ENCODE peak calls at places on chromosomes 4 and X, in nine cellular contexts. R, M, Z, Q, X, P, Y, S and A are unnamed samples.
A peak's percentile ranks its signal among the peaks of the same experiment; 100 is the strongest.

GRCh38 chr4:139171878-139172691 is 4.9 kb downstream of the ELF2 start:
- DNase-seq in R (peak; percentile 77), M (no peak), Z (peak; percentile 55), Q (no peak), X (no peak), P (no peak), Y (no peak), S (no peak), A (peak; percentile 13)

GRCh38 chr4:145012841-145013240 is 85.2 kb downstream of the ANAPC10 start:
- DNase-seq in R (peak; percentile 55), M (no peak), Z (peak; percentile 71), Q (no peak), X (no peak), P (no peak), Y (no peak), S (peak; percentile 48), A (no peak)

GRCh38 chr4:47490550-47490949 is 5.5 kb downstream of the ATP10D start:
- DNase-seq in R (peak; percentile 64), M (peak; percentile 40), Z (no peak), Q (no peak), X (no peak), P (no peak), Y (no peak), S (no peak), A (peak; percentile 12)

GRCh38 chrX:14676431-14676830 is 147.1 kb downstream of the GLRA2 start:
- DNase-seq in R (no peak), M (no peak), Z (peak; percentile 10), Q (no peak), X (no peak), P (no peak), Y (no peak), S (peak; percentile 5), A (no peak)

GRCh38 chrX:39676434-39676833 is 421.3 kb downstream of the BCOR start:
- DNase-seq in R (no peak), M (no peak), Z (no peak), Q (no peak), X (no peak), P (no peak), Y (no peak), S (no peak), A (no peak)

GRCh38 chrX:54430519-54430918 is 9.7 kb upstream of the TSR2 start:
- DNase-seq in R (no peak), M (no peak), Z (no peak), Q (no peak), X (no peak), P (no peak), Y (no peak), S (no peak), A (no peak)

GRCh38 chrX:79156818-79157217 is 12.3 kb downstream of the GPR174 start:
- DNase-seq in R (no peak), M (no peak), Z (no peak), Q (no peak), X (no peak), P (no peak), Y (no peak), S (no peak), A (no peak)

GRCh38 chr4:71338846-71339593 is at the start of gene SLC4A4:
- DNase-seq in R (peak; percentile 80), M (no peak), Z (peak; percentile 91), Q (no peak), X (no peak), P (peak; percentile 24), Y (no peak), S (no peak), A (no peak)

GRCh38 chrX:41022579-41022978 is 62.7 kb upstream of the USP9X start:
- DNase-seq in R (peak; percentile 47), M (no peak), Z (peak; percentile 38), Q (no peak), X (no peak), P (no peak), Y (no peak), S (no peak), A (no peak)

GRCh38 chr4:138555584-138555983 is 313.4 kb upstream of the SLC7A11 start:
- DNase-seq in R (peak; percentile 35), M (peak; percentile 50), Z (no peak), Q (no peak), X (no peak), P (no peak), Y (no peak), S (no peak), A (no peak)

GRCh38 chr4:5713861-5714260 is 2.9 kb downstream of the EVC start:
- DNase-seq in R (no peak), M (no peak), Z (no peak), Q (no peak), X (no peak), P (no peak), Y (no peak), S (no peak), A (no peak)

GRCh38 chr4:76950846-76951321 is 1.3 kb downstream of the SEPTIN11 start:
- DNase-seq in R (peak; percentile 58), M (peak; percentile 66), Z (peak; percentile 52), Q (no peak), X (peak; percentile 58), P (no peak), Y (no peak), S (peak; percentile 66), A (peak; percentile 25)

GRCh38 chr4:115090483-115091075 is 22.8 kb downstream of the NDST4 start:
- DNase-seq in R (peak; percentile 52), M (no peak), Z (peak; percentile 0), Q (no peak), X (no peak), P (no peak), Y (no peak), S (no peak), A (no peak)

GRCh38 chr4:113872426-113873260 is 106.8 kb downstream of the ARSJ start:
- DNase-seq in R (peak; percentile 49), M (no peak), Z (peak; percentile 22), Q (no peak), X (no peak), P (no peak), Y (no peak), S (no peak), A (no peak)

GRCh38 chr4:126705271-126705670 is 927.5 kb upstream of the INTU start:
- DNase-seq in R (no peak), M (no peak), Z (peak; percentile 16), Q (no peak), X (no peak), P (no peak), Y (no peak), S (peak; percentile 82), A (no peak)

GRCh38 chr4:4247711-4248035 is 350 bp downstream of the TMEM128 start:
- DNase-seq in R (no peak), M (no peak), Z (peak; percentile 18), Q (no peak), X (no peak), P (no peak), Y (no peak), S (no peak), A (no peak)

DNA sequence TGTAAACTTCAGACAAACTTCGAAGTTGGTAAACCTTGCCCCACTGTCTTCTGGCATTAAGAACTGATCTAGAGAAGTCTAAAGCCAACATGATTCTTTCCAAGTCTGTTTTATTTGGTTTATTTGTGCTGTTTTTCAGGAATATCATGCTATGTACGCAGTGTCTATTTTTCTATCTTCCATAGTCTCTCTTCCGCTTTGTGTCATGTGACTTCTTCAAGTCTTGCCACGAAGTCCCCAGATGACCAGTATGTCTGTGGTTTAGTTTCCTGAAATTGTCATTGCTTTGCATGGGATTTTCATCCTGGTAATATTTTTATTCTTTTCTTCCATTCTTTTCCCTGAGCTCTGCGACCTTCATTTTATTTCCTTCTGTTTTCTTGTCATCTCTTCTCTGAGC is 15.1 kb downstream of the PNMA6E start:
- DNase-seq in R (no peak), M (no peak), Z (no peak), Q (no peak), X (no peak), P (no peak), Y (no peak), S (no peak), A (no peak)
- H3K9me3 ChIP-seq in R (no peaks in the 10 kb centered on the region), M (no peaks in the 10 kb centered on the region), Z (no peaks in the 10 kb centered on the region), Q (no peaks in the 10 kb centered on the region), X (no peaks in the 10 kb centered on the region), P (no peaks in the 10 kb centered on the region), Y (no peaks in the 10 kb centered on the region), S (no peaks in the 10 kb centered on the region), A (no peaks in the 10 kb centered on the region)

GRCh38 chrX:113980953-113981352 is 602.9 kb upstream of the HTR2C start:
- DNase-seq in R (no peak), M (no peak), Z (no peak), Q (no peak), X (no peak), P (no peak), Y (no peak), S (no peak), A (no peak)
- H3K9me3 ChIP-seq in R (no peaks in the 10 kb centered on the region), M (peaks cover 4% of the 10 kb centered on the region), Z (no peaks in the 10 kb centered on the region), Q (no peaks in the 10 kb centered on the region), X (no peaks in the 10 kb centered on the region), P (no peaks in the 10 kb centered on the region), Y (no peaks in the 10 kb centered on the region), S (no peaks in the 10 kb centered on the region), A (no peaks in the 10 kb centered on the region)

GRCh38 chr4:109611045-109611616 is 51.1 kb downstream of the MCUB start:
- DNase-seq in R (no peak), M (no peak), Z (peak; percentile 82), Q (no peak), X (no peak), P (no peak), Y (no peak), S (no peak), A (no peak)

GRCh38 chr4:109607976-109608375 is 47.9 kb downstream of the MCUB start:
- DNase-seq in R (no peak), M (no peak), Z (no peak), Q (no peak), X (no peak), P (no peak), Y (no peak), S (no peak), A (no peak)

GRCh38 chr4:109614466-109614865 is 54.4 kb downstream of the MCUB start:
- DNase-seq in R (no peak), M (no peak), Z (no peak), Q (no peak), X (no peak), P (no peak), Y (no peak), S (no peak), A (no peak)

GRCh38 chr4:109614015-109614414 is 54.0 kb downstream of the MCUB start:
- DNase-seq in R (no peak), M (no peak), Z (no peak), Q (no peak), X (no peak), P (no peak), Y (no peak), S (no peak), A (no peak)

DNA sequence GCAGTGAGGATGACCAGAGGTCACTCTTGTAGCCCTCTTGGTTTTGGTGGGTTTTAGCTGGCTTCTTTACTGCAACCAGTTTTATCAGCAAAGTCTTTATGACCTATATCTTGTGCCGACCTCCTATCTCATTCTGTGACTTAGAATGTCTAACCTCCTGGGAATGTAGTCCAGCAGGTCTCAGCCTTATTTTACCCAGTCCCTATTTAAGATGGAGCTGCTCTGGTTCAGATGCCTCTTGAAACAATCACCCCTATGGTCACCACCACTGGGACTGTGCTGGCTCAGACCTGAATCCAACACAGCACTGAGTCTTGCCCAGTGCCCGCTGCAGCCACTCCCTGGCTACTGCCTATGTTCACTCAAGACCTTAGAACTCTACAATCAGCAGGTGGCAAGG is 49.4 kb downstream of the MCUB start:
- DNase-seq in R (no peak), M (no peak), Z (no peak), Q (no peak), X (no peak), P (no peak), Y (no peak), S (no peak), A (no peak)
- H3K9me3 ChIP-seq in R (no peaks in the 10 kb centered on the region), M (peaks cover 11% of the 10 kb centered on the region), Z (no peaks in the 10 kb centered on the region), Q (no peaks in the 10 kb centered on the region), X (peaks cover 6% of the 10 kb centered on the region), P (no peaks in the 10 kb centered on the region), Y (no peaks in the 10 kb centered on the region), S (no peaks in the 10 kb centered on the region), A (no peaks in the 10 kb centered on the region)

GRCh38 chr4:120314969-120315368 is 248.3 kb upstream of the MAD2L1 start:
- DNase-seq in R (no peak), M (no peak), Z (no peak), Q (no peak), X (no peak), P (no peak), Y (no peak), S (no peak), A (no peak)
- H3K9me3 ChIP-seq in R (no peaks in the 10 kb centered on the region), M (no peaks in the 10 kb centered on the region), Z (no peaks in the 10 kb centered on the region), Q (no peaks in the 10 kb centered on the region), X (no peaks in the 10 kb centered on the region), P (no peaks in the 10 kb centered on the region), Y (no peaks in the 10 kb centered on the region), S (no peaks in the 10 kb centered on the region), A (no peaks in the 10 kb centered on the region)